ENCODE peak calls at places on chromosomes 12 and 14, in five cellular contexts. One of them, this sample, is unnamed.

GRCh38 chr12:120314220-120314619 is 12.1 kb downstream of the SIRT4 start:
- DNase-seq in CD4-positive, CD25-positive, alpha-beta regulatory T cell: no peak
- DNase-seq in stimulated activated effector memory CD8-positive, alpha-beta T cell treated with anti-CD3 and anti-CD28 coated beads, Interleukin-12 subunit alpha, Interleukin-12 subunit beta, amount 100 ng/mL, for 72 hours: no peak
- DNase-seq in uterus: no peak
- DNase-seq in cardiac fibroblast: no peak
- DNase-seq in this sample: no peak

GRCh38 chr14:70771781-70772212 is 37.5 kb downstream of the MAP3K9 start:
- DNase-seq in uterus: no peak
- DNase-seq in stimulated activated effector memory CD8-positive, alpha-beta T cell treated with anti-CD3 and anti-CD28 coated beads, Interleukin-12 subunit alpha, Interleukin-12 subunit beta, amount 100 ng/mL, for 72 hours: no peak
- DNase-seq in cardiac fibroblast: no peak
- DNase-seq in CD4-positive, CD25-positive, alpha-beta regulatory T cell: no peak
- DNase-seq in this sample: no peak

GRCh38 chr12:79266511-79267129 is 402.0 kb downstream of the SYT1 start:
- DNase-seq in CD4-positive, CD25-positive, alpha-beta regulatory T cell: no peak
- DNase-seq in cardiac fibroblast: no peak
- DNase-seq in stimulated activated effector memory CD8-positive, alpha-beta T cell treated with anti-CD3 and anti-CD28 coated beads, Interleukin-12 subunit alpha, Interleukin-12 subunit beta, amount 100 ng/mL, for 72 hours: no peak
- DNase-seq in uterus: no peak
- DNase-seq in this sample: no peak

GRCh38 chr12:13278249-13278787 is 81.8 kb downstream of the EMP1 start:
- DNase-seq in stimulated activated effector memory CD8-positive, alpha-beta T cell treated with anti-CD3 and anti-CD28 coated beads, Interleukin-12 subunit alpha, Interleukin-12 subunit beta, amount 100 ng/mL, for 72 hours: peak; percentile 62
- DNase-seq in CD4-positive, CD25-positive, alpha-beta regulatory T cell: peak; percentile 20
- DNase-seq in uterus: peak; percentile 76
- DNase-seq in cardiac fibroblast: peak; percentile 82
- DNase-seq in this sample: peak; percentile 36

GRCh38 chr14:67166450-67166853 is 22.8 kb upstream of the GARIN2 start:
- DNase-seq in uterus: no peak
- DNase-seq in cardiac fibroblast: peak; percentile 70
- DNase-seq in stimulated activated effector memory CD8-positive, alpha-beta T cell treated with anti-CD3 and anti-CD28 coated beads, Interleukin-12 subunit alpha, Interleukin-12 subunit beta, amount 100 ng/mL, for 72 hours: no peak
- DNase-seq in CD4-positive, CD25-positive, alpha-beta regulatory T cell: no peak
- DNase-seq in this sample: peak; percentile 31

GRCh38 chr12:88035907-88036289 is 6.7 kb upstream of the C12orf50 start:
- DNase-seq in CD4-positive, CD25-positive, alpha-beta regulatory T cell: no peak
- DNase-seq in cardiac fibroblast: no peak
- DNase-seq in stimulated activated effector memory CD8-positive, alpha-beta T cell treated with anti-CD3 and anti-CD28 coated beads, Interleukin-12 subunit alpha, Interleukin-12 subunit beta, amount 100 ng/mL, for 72 hours: no peak
- DNase-seq in uterus: no peak
- DNase-seq in this sample: no peak

GRCh38 chr14:44898547-44898946 is 63.2 kb downstream of the KLHL28 start:
- DNase-seq in CD4-positive, CD25-positive, alpha-beta regulatory T cell: no peak
- DNase-seq in cardiac fibroblast: no peak
- DNase-seq in uterus: no peak
- DNase-seq in stimulated activated effector memory CD8-positive, alpha-beta T cell treated with anti-CD3 and anti-CD28 coated beads, Interleukin-12 subunit alpha, Interleukin-12 subunit beta, amount 100 ng/mL, for 72 hours: no peak
- DNase-seq in this sample: peak; percentile 2

GRCh38 chr12:70418101-70418500 is 52.0 kb downstream of the KCNMB4 start:
- DNase-seq in CD4-positive, CD25-positive, alpha-beta regulatory T cell: no peak
- DNase-seq in stimulated activated effector memory CD8-positive, alpha-beta T cell treated with anti-CD3 and anti-CD28 coated beads, Interleukin-12 subunit alpha, Interleukin-12 subunit beta, amount 100 ng/mL, for 72 hours: no peak
- DNase-seq in uterus: no peak
- DNase-seq in cardiac fibroblast: no peak
- DNase-seq in this sample: no peak

GRCh38 chr12:91009319-91009950 is 4.7 kb upstream of the EPYC start:
- DNase-seq in cardiac fibroblast: peak; percentile 9
- DNase-seq in CD4-positive, CD25-positive, alpha-beta regulatory T cell: no peak
- DNase-seq in stimulated activated effector memory CD8-positive, alpha-beta T cell treated with anti-CD3 and anti-CD28 coated beads, Interleukin-12 subunit alpha, Interleukin-12 subunit beta, amount 100 ng/mL, for 72 hours: no peak
- DNase-seq in uterus: no peak
- DNase-seq in this sample: no peak

GRCh38 chr12:52777566-52777965 is 421 bp upstream of the KRT76 start:
- DNase-seq in CD4-positive, CD25-positive, alpha-beta regulatory T cell: no peak
- DNase-seq in stimulated activated effector memory CD8-positive, alpha-beta T cell treated with anti-CD3 and anti-CD28 coated beads, Interleukin-12 subunit alpha, Interleukin-12 subunit beta, amount 100 ng/mL, for 72 hours: no peak
- DNase-seq in cardiac fibroblast: no peak
- DNase-seq in uterus: no peak
- DNase-seq in this sample: no peak

GRCh38 chr12:100959481-100959880 is 164.9 kb downstream of the ANO4 start:
- DNase-seq in uterus: no peak
- DNase-seq in cardiac fibroblast: peak; percentile 65
- DNase-seq in stimulated activated effector memory CD8-positive, alpha-beta T cell treated with anti-CD3 and anti-CD28 coated beads, Interleukin-12 subunit alpha, Interleukin-12 subunit beta, amount 100 ng/mL, for 72 hours: no peak
- DNase-seq in CD4-positive, CD25-positive, alpha-beta regulatory T cell: no peak
- DNase-seq in this sample: no peak

GRCh38 chr12:55974308-55974724 is 438 bp downstream of the RAB5B start:
- DNase-seq in uterus: no peak
- DNase-seq in cardiac fibroblast: peak; percentile 58
- DNase-seq in stimulated activated effector memory CD8-positive, alpha-beta T cell treated with anti-CD3 and anti-CD28 coated beads, Interleukin-12 subunit alpha, Interleukin-12 subunit beta, amount 100 ng/mL, for 72 hours: no peak
- DNase-seq in CD4-positive, CD25-positive, alpha-beta regulatory T cell: peak; percentile 33
- DNase-seq in this sample: no peak

GRCh38 chr14:96189288-96189711 is 15.3 kb upstream of the BDKRB2 start:
- DNase-seq in stimulated activated effector memory CD8-positive, alpha-beta T cell treated with anti-CD3 and anti-CD28 coated beads, Interleukin-12 subunit alpha, Interleukin-12 subunit beta, amount 100 ng/mL, for 72 hours: no peak
- DNase-seq in uterus: no peak
- DNase-seq in CD4-positive, CD25-positive, alpha-beta regulatory T cell: no peak
- DNase-seq in cardiac fibroblast: peak; percentile 69
- DNase-seq in this sample: peak; percentile 22

GRCh38 chr12:9347328-9348127 is 139.3 kb upstream of the PZP start:
- DNase-seq in stimulated activated effector memory CD8-positive, alpha-beta T cell treated with anti-CD3 and anti-CD28 coated beads, Interleukin-12 subunit alpha, Interleukin-12 subunit beta, amount 100 ng/mL, for 72 hours: no peak
- DNase-seq in uterus: no peak
- DNase-seq in CD4-positive, CD25-positive, alpha-beta regulatory T cell: no peak
- DNase-seq in cardiac fibroblast: peak; percentile 39
- DNase-seq in this sample: peak; percentile 26

GRCh38 chr12:93913845-93914244 is 234.5 kb upstream of the PLXNC1 start:
- DNase-seq in uterus: no peak
- DNase-seq in stimulated activated effector memory CD8-positive, alpha-beta T cell treated with anti-CD3 and anti-CD28 coated beads, Interleukin-12 subunit alpha, Interleukin-12 subunit beta, amount 100 ng/mL, for 72 hours: no peak
- DNase-seq in cardiac fibroblast: peak; percentile 90
- DNase-seq in CD4-positive, CD25-positive, alpha-beta regulatory T cell: no peak
- DNase-seq in this sample: peak; percentile 37

GRCh38 chr14:91246051-91246852 is 1.7 kb upstream of the GPR68 start:
- DNase-seq in uterus: no peak
- DNase-seq in stimulated activated effector memory CD8-positive, alpha-beta T cell treated with anti-CD3 and anti-CD28 coated beads, Interleukin-12 subunit alpha, Interleukin-12 subunit beta, amount 100 ng/mL, for 72 hours: no peak
- DNase-seq in CD4-positive, CD25-positive, alpha-beta regulatory T cell: peak; percentile 78
- DNase-seq in cardiac fibroblast: no peak
- DNase-seq in this sample: no peak

GRCh38 chr14:29215853-29216252 is 449.3 kb downstream of the FOXG1 start:
- DNase-seq in CD4-positive, CD25-positive, alpha-beta regulatory T cell: no peak
- DNase-seq in stimulated activated effector memory CD8-positive, alpha-beta T cell treated with anti-CD3 and anti-CD28 coated beads, Interleukin-12 subunit alpha, Interleukin-12 subunit beta, amount 100 ng/mL, for 72 hours: no peak
- DNase-seq in cardiac fibroblast: peak; percentile 36
- DNase-seq in uterus: no peak
- DNase-seq in this sample: peak; percentile 6

GRCh38 chr12:77537648-77538047 is 293.0 kb upstream of the NAV3 start:
- DNase-seq in stimulated activated effector memory CD8-positive, alpha-beta T cell treated with anti-CD3 and anti-CD28 coated beads, Interleukin-12 subunit alpha, Interleukin-12 subunit beta, amount 100 ng/mL, for 72 hours: no peak
- DNase-seq in cardiac fibroblast: no peak
- DNase-seq in CD4-positive, CD25-positive, alpha-beta regulatory T cell: no peak
- DNase-seq in uterus: no peak
- DNase-seq in this sample: peak; percentile 3

GRCh38 chr14:87989613-87990299 is 3.2 kb downstream of the GALC start:
- DNase-seq in CD4-positive, CD25-positive, alpha-beta regulatory T cell: no peak
- DNase-seq in stimulated activated effector memory CD8-positive, alpha-beta T cell treated with anti-CD3 and anti-CD28 coated beads, Interleukin-12 subunit alpha, Interleukin-12 subunit beta, amount 100 ng/mL, for 72 hours: no peak
- DNase-seq in cardiac fibroblast: no peak
- DNase-seq in uterus: no peak
- DNase-seq in this sample: no peak

GRCh38 chr14:69156224-69156623 is 3.3 kb upstream of the DCAF5 start:
- DNase-seq in CD4-positive, CD25-positive, alpha-beta regulatory T cell: no peak
- DNase-seq in cardiac fibroblast: no peak
- DNase-seq in uterus: no peak
- DNase-seq in stimulated activated effector memory CD8-positive, alpha-beta T cell treated with anti-CD3 and anti-CD28 coated beads, Interleukin-12 subunit alpha, Interleukin-12 subunit beta, amount 100 ng/mL, for 72 hours: no peak
- DNase-seq in this sample: no peak

GRCh38 chr12:116136340-116136739 is 141.2 kb downstream of the MED13L start:
- DNase-seq in cardiac fibroblast: peak; percentile 50
- DNase-seq in uterus: no peak
- DNase-seq in stimulated activated effector memory CD8-positive, alpha-beta T cell treated with anti-CD3 and anti-CD28 coated beads, Interleukin-12 subunit alpha, Interleukin-12 subunit beta, amount 100 ng/mL, for 72 hours: no peak
- DNase-seq in CD4-positive, CD25-positive, alpha-beta regulatory T cell: no peak
- DNase-seq in this sample: no peak

GRCh38 chr14:61444215-61444768 is 122.9 kb downstream of the PRKCH start:
- DNase-seq in stimulated activated effector memory CD8-positive, alpha-beta T cell treated with anti-CD3 and anti-CD28 coated beads, Interleukin-12 subunit alpha, Interleukin-12 subunit beta, amount 100 ng/mL, for 72 hours: peak; percentile 37
- DNase-seq in CD4-positive, CD25-positive, alpha-beta regulatory T cell: peak; percentile 49
- DNase-seq in cardiac fibroblast: no peak
- DNase-seq in uterus: no peak
- DNase-seq in this sample: no peak

GRCh38 chr14:68665792-68666195 is 127.1 kb downstream of the ZFP36L1 start:
- DNase-seq in cardiac fibroblast: no peak
- DNase-seq in stimulated activated effector memory CD8-positive, alpha-beta T cell treated with anti-CD3 and anti-CD28 coated beads, Interleukin-12 subunit alpha, Interleukin-12 subunit beta, amount 100 ng/mL, for 72 hours: no peak
- DNase-seq in CD4-positive, CD25-positive, alpha-beta regulatory T cell: no peak
- DNase-seq in uterus: no peak
- DNase-seq in this sample: no peak

GRCh38 chr14:70907172-70907995 is at the start of gene PCNX1:
- DNase-seq in stimulated activated effector memory CD8-positive, alpha-beta T cell treated with anti-CD3 and anti-CD28 coated beads, Interleukin-12 subunit alpha, Interleukin-12 subunit beta, amount 100 ng/mL, for 72 hours: peak; percentile 94
- DNase-seq in uterus: peak; percentile 90
- DNase-seq in CD4-positive, CD25-positive, alpha-beta regulatory T cell: peak; percentile 86
- DNase-seq in cardiac fibroblast: peak; percentile 93
- DNase-seq in this sample: peak; percentile 75

GRCh38 chr12:19166956-19167355 is 37.4 kb downstream of the PLEKHA5 start:
- DNase-seq in CD4-positive, CD25-positive, alpha-beta regulatory T cell: no peak
- DNase-seq in uterus: no peak
- DNase-seq in stimulated activated effector memory CD8-positive, alpha-beta T cell treated with anti-CD3 and anti-CD28 coated beads, Interleukin-12 subunit alpha, Interleukin-12 subunit beta, amount 100 ng/mL, for 72 hours: no peak
- DNase-seq in cardiac fibroblast: no peak
- DNase-seq in this sample: no peak

GRCh38 chr12:78269620-78270019 is 438.9 kb downstream of the NAV3 start:
- DNase-seq in uterus: no peak
- DNase-seq in stimulated activated effector memory CD8-positive, alpha-beta T cell treated with anti-CD3 and anti-CD28 coated beads, Interleukin-12 subunit alpha, Interleukin-12 subunit beta, amount 100 ng/mL, for 72 hours: no peak
- DNase-seq in CD4-positive, CD25-positive, alpha-beta regulatory T cell: no peak
- DNase-seq in cardiac fibroblast: no peak
- DNase-seq in this sample: no peak

GRCh38 chr14:77000340-77001235 is 27.9 kb downstream of the IRF2BPL start:
- DNase-seq in CD4-positive, CD25-positive, alpha-beta regulatory T cell: no peak
- DNase-seq in stimulated activated effector memory CD8-positive, alpha-beta T cell treated with anti-CD3 and anti-CD28 coated beads, Interleukin-12 subunit alpha, Interleukin-12 subunit beta, amount 100 ng/mL, for 72 hours: no peak
- DNase-seq in uterus: peak; percentile 60
- DNase-seq in cardiac fibroblast: peak; percentile 64
- DNase-seq in this sample: no peak

GRCh38 chr14:56760164-56760914 is 49.9 kb downstream of the OTX2 start:
- DNase-seq in CD4-positive, CD25-positive, alpha-beta regulatory T cell: no peak
- DNase-seq in uterus: no peak
- DNase-seq in stimulated activated effector memory CD8-positive, alpha-beta T cell treated with anti-CD3 and anti-CD28 coated beads, Interleukin-12 subunit alpha, Interleukin-12 subunit beta, amount 100 ng/mL, for 72 hours: no peak
- DNase-seq in cardiac fibroblast: no peak
- DNase-seq in this sample: no peak

GRCh38 chr12:31037028-31037427 is 36.6 kb upstream of the DDX11 start:
- DNase-seq in stimulated activated effector memory CD8-positive, alpha-beta T cell treated with anti-CD3 and anti-CD28 coated beads, Interleukin-12 subunit alpha, Interleukin-12 subunit beta, amount 100 ng/mL, for 72 hours: no peak
- DNase-seq in uterus: no peak
- DNase-seq in CD4-positive, CD25-positive, alpha-beta regulatory T cell: no peak
- DNase-seq in cardiac fibroblast: no peak
- DNase-seq in this sample: no peak

GRCh38 chr14:64708148-64709004 is 4.2 kb downstream of the PLEKHG3 start:
- DNase-seq in cardiac fibroblast: no peak
- DNase-seq in CD4-positive, CD25-positive, alpha-beta regulatory T cell: no peak
- DNase-seq in uterus: peak; percentile 35
- DNase-seq in stimulated activated effector memory CD8-positive, alpha-beta T cell treated with anti-CD3 and anti-CD28 coated beads, Interleukin-12 subunit alpha, Interleukin-12 subunit beta, amount 100 ng/mL, for 72 hours: no peak
- DNase-seq in this sample: no peak

GRCh38 chr12:14994610-14995009 is 21.8 kb downstream of the PDE6H start:
- DNase-seq in stimulated activated effector memory CD8-positive, alpha-beta T cell treated with anti-CD3 and anti-CD28 coated beads, Interleukin-12 subunit alpha, Interleukin-12 subunit beta, amount 100 ng/mL, for 72 hours: no peak
- DNase-seq in CD4-positive, CD25-positive, alpha-beta regulatory T cell: no peak
- DNase-seq in cardiac fibroblast: peak; percentile 22
- DNase-seq in uterus: no peak
- DNase-seq in this sample: no peak

GRCh38 chr14:68359862-68360552 is 432.9 kb downstream of the ZFP36L1 start:
- DNase-seq in CD4-positive, CD25-positive, alpha-beta regulatory T cell: no peak
- DNase-seq in cardiac fibroblast: peak; percentile 75
- DNase-seq in stimulated activated effector memory CD8-positive, alpha-beta T cell treated with anti-CD3 and anti-CD28 coated beads, Interleukin-12 subunit alpha, Interleukin-12 subunit beta, amount 100 ng/mL, for 72 hours: no peak
- DNase-seq in uterus: peak; percentile 59
- DNase-seq in this sample: no peak

GRCh38 chr12:42039146-42039545 is 105.5 kb downstream of the GXYLT1 start:
- DNase-seq in cardiac fibroblast: peak; percentile 57
- DNase-seq in uterus: no peak
- DNase-seq in CD4-positive, CD25-positive, alpha-beta regulatory T cell: no peak
- DNase-seq in stimulated activated effector memory CD8-positive, alpha-beta T cell treated with anti-CD3 and anti-CD28 coated beads, Interleukin-12 subunit alpha, Interleukin-12 subunit beta, amount 100 ng/mL, for 72 hours: no peak
- DNase-seq in this sample: peak; percentile 14

GRCh38 chr12:99386907-99387306 is 260.6 kb upstream of the GARIN6 start:
- DNase-seq in CD4-positive, CD25-positive, alpha-beta regulatory T cell: no peak
- DNase-seq in uterus: no peak
- DNase-seq in stimulated activated effector memory CD8-positive, alpha-beta T cell treated with anti-CD3 and anti-CD28 coated beads, Interleukin-12 subunit alpha, Interleukin-12 subunit beta, amount 100 ng/mL, for 72 hours: no peak
- DNase-seq in cardiac fibroblast: peak; percentile 28
- DNase-seq in this sample: no peak